ENCODE peak calls at places on chromosomes 4 and X, in five cellular contexts. Q is aorta, K is Panc1, U is tibial nerve, T is astrocyte. E is an unnamed sample. For H3K9me3, the result is how much of the 10 kb centered on the place peaks cover.

GRCh38 chrX:19810370-19810769 is 77.0 kb downstream of the SH3KBP1 start:
- DNase-seq in Q (no peak), K (no peak), U (no peak), T (no peak), E (no peak)

GRCh38 chr4:165909947-165910346 is 36.9 kb downstream of the TLL1 start:
- DNase-seq in Q (no peak), K (no peak), U (no peak), T (no peak), E (no peak)

GRCh38 chr4:189861101-189861500 is 79.6 kb upstream of the FRG1 start:
- DNase-seq in Q (no peak), K (no peak), U (no peak), T (no peak), E (no peak)

GRCh38 chr4:35151816-35152572 is 1092.3 kb downstream of the ARAP2 start:
- DNase-seq in Q (no peak), K (no peak), U (no peak), T (no peak), E (peak)

GRCh38 chr4:2217726-2218125 is 24.2 kb downstream of the HAUS3 start:
- DNase-seq in Q (no peak), K (no peak), U (no peak), T (peak), E (no peak)

GRCh38 chr4:111778543-111778942 is 366.7 kb upstream of the FAM241A start:
- DNase-seq in Q (no peak), K (no peak), U (no peak), T (no peak), E (peak)

GRCh38 chrX:31480696-31481095 is 408.9 kb upstream of the FTHL17 start:
- DNase-seq in Q (no peak), K (no peak), U (no peak), T (no peak), E (no peak)

GRCh38 chr4:29717658-29718057 is 1002.5 kb upstream of the PCDH7 start:
- DNase-seq in Q (no peak), K (no peak), U (no peak), T (no peak), E (no peak)

GRCh38 chr4:48370260-48371134 is 29.2 kb downstream of the SLAIN2 start:
- DNase-seq in Q (no peak), K (no peak), U (no peak), T (no peak), E (no peak)

GRCh38 chrX:8235026-8235425 is 64.0 kb upstream of the VCX2 start:
- DNase-seq in Q (no peak), K (no peak), U (no peak), T (peak), E (no peak)

GRCh38 chr4:14184265-14184664 is 556.7 kb upstream of the BOD1L1 start:
- DNase-seq in Q (no peak), K (no peak), U (no peak), T (peak), E (no peak)

GRCh38 chr4:93178279-93178678 is 650.3 kb upstream of the ATOH1 start:
- DNase-seq in Q (no peak), K (no peak), U (no peak), T (no peak), E (no peak)

GRCh38 chrX:42821803-42822443 is 44.0 kb upstream of the PPP1R2C start:
- DNase-seq in Q (no peak), K (no peak), U (peak), T (no peak), E (no peak)

GRCh38 chr4:37453004-37453360 is 208.4 kb downstream of the NWD2 start:
- DNase-seq in Q (no peak), K (peak), U (peak), T (peak), E (peak)

GRCh38 chrX:47751670-47752069 is 85.0 kb upstream of the ZNF81 start:
- DNase-seq in Q (no peak), K (no peak), U (no peak), T (no peak), E (peak)

GRCh38 chr4:33171873-33172550 is 2451.8 kb downstream of the PCDH7 start:
- DNase-seq in Q (no peak), K (no peak), U (no peak), T (no peak), E (no peak)

GRCh38 chrX:133214316-133214715 is 3.8 kb downstream of the TFDP3 start:
- DNase-seq in Q (no peak), K (no peak), U (no peak), T (no peak), E (no peak)

GRCh38 chrX:114162068-114162735 is 421.7 kb upstream of the HTR2C start:
- DNase-seq in Q (no peak), K (no peak), U (no peak), T (no peak), E (peak)

GRCh38 chrX:47206316-47206715 is 12.2 kb upstream of the CDK16 start:
- DNase-seq in Q (peak), K (no peak), U (no peak), T (peak), E (no peak)

GRCh38 chr4:151302432-151302831 is 23.0 kb downstream of the SH3D19 start:
- DNase-seq in Q (no peak), K (no peak), U (no peak), T (peak), E (no peak)

GRCh38 chr4:1345905-1346780 is 865 bp upstream of the UVSSA start:
- DNase-seq in Q (peak), K (no peak), U (peak), T (no peak), E (peak)

DNA sequence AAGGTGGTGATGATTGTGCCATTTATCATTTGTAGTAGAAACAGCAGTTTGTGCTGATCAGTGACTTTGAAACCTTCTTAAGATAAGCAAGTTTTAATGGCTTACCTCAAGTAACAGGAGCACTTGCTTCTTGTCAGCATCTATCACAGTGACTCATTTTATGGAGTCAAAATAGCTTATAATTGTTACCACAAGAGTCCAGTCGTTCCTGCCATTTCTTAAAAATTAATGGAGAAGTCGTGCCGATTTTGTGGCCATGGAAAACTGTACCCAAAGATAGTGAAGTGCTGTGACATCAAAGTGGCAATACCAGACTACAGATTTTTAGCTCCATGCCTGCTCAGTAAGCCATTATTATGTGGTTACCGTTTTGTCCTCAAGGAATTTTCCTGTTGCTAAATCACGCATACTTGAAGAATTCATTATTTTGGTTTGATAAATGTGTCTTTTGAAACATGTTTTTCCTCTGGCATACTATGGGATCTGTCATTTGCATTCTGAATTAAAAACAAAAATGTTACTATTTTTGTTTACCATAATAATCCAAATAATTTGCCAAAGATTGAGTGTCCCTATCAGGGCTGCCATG is 129.9 kb downstream of the CBR4 start:
- DNase-seq in Q (no peak), K (no peak), U (no peak), T (peak), E (no peak)
- H3K4me3 ChIP-seq in Q (no peak), K (no peak), U (no peak), T (no peak), E (no peak)

GRCh38 chrX:154449618-154450017 is 5.7 kb downstream of the FAM50A start:
- DNase-seq in Q (no peak), K (no peak), U (no peak), T (no peak), E (no peak)
- H3K9me3 ChIP-seq in Q (under half), K (under half), U (under half), T (under half), E (under half)

GRCh38 chr4:3285558-3286334 is 7.1 kb upstream of the RGS12 start:
- DNase-seq in Q (peak), K (no peak), U (no peak), T (peak), E (no peak)
- H3K4me3 ChIP-seq in Q (no peak), K (no peak), U (no peak), T (peak), E (no peak)

GRCh38 chrX:152165033-152165743 is 26.8 kb upstream of the MAGEA10 start:
- DNase-seq in Q (no peak), K (no peak), U (no peak), T (no peak), E (no peak)
- H3K9me3 ChIP-seq in Q (under half), K (under half), U (under half), T (under half), E (under half)

DNA sequence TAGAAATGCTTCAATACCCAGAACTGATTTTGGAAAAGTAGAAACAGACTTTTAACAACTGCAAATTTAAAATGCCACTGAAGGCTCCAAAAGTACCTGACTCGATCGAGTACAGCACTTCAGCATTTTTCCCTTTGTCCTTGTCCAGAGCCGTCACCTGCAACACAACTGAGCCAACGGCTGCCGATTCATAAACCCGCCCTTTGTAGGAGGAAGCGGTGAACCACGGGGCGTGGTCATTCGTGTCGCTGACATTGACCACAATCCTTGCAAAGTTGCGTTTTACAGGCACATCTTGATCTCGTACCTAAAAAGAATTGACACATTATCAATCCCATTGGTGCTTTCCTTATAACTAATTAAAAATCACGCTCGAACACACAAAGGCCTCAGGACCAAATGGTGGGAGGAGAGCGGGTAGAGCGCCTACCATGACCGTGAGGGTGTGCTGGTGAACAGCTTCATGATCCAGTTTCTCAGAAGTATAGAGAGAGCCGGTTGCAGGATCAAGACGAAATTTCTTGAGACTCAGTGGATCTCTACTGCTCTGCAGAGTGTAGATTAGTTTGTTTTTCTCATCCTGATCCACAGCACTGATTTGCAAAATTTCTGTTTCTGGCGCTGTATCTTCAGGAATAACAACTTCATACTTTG is 72.8 kb upstream of the MTNR1A start:
- DNase-seq in Q (no peak), K (no peak), U (no peak), T (no peak), E (no peak)
- H3K4me3 ChIP-seq in Q (no peak), K (no peak), U (no peak), T (no peak), E (no peak)

DNA sequence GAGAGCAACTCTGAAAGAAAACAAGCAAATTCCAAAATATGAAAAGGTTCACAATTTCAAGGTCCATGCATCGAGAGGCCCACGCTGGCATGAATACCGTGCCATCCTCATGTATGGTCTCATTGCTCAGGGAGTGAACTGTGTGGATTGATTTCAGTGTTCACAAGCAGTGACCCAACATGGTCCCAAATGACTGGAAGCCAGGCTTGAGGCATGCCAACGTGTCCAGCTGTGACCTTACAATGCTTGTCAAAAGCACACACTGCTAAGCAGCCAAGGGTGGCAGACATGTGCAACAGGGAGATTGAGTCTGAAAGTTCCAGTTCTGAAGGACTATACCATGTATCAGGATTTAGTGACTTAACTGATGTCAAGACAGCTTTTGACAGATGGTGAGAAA is 58.7 kb upstream of the CLDN24 start:
- DNase-seq in Q (no peak), K (no peak), U (no peak), T (no peak), E (no peak)
- H3K9me3 ChIP-seq in Q (under half), K (under half), U (under half), T (under half), E (under half)

GRCh38 chrX:153055827-153056748 is at the start of gene PNMA3:
- DNase-seq in Q (no peak), K (no peak), U (no peak), T (no peak), E (no peak)
- H3K4me3 ChIP-seq in Q (no peak), K (peak), U (peak), T (no peak), E (no peak)

GRCh38 chrX:1099146-1099770 is 113.2 kb downstream of the CRLF2 start:
- DNase-seq in Q (no peak), K (no peak), U (no peak), T (no peak), E (no peak)
- H3K9me3 ChIP-seq in Q (under half), K (under half), U (under half), T (under half), E (under half)

GRCh38 chr4:54100607-54101189 is 735 bp downstream of the GSX2 start:
- DNase-seq in Q (no peak), K (no peak), U (no peak), T (no peak), E (no peak)
- H3K4me3 ChIP-seq in Q (peak), K (peak), U (peak), T (no peak), E (peak)

GRCh38 chr4:8547912-8548730 is 32.1 kb upstream of the GPR78 start:
- DNase-seq in Q (no peak), K (no peak), U (no peak), T (no peak), E (no peak)
- H3K9me3 ChIP-seq in Q (under half), K (under half), U (under half), T (under half), E (under half)